ENCODE peak calls at places on chromosome 9, in eight cellular contexts. I is neuronal stem cell; B is transverse colon; Y is CD8-positive, alpha-beta memory T cell; C is fibroblast of lung; Z is psoas muscle; M is Caco-2; H is right lobe of liver. J is an unnamed sample.

GRCh38 chr9:135132008-135132407 is 44.5 kb downstream of the OLFM1 start:
- DNase-seq in Y (no peak), M (no peak), Z (no peak), C (no peak), H (no peak), I (no peak), B (no peak), J (no peak)

GRCh38 chr9:87115790-87116189 is 168.5 kb upstream of the GAS1 start:
- DNase-seq in C (peak; percentile 59), M (no peak), H (no peak), Z (no peak), I (no peak), B (no peak), Y (no peak), J (no peak)

GRCh38 chr9:98523231-98523901 is 185.4 kb downstream of the GABBR2 start:
- DNase-seq in M (no peak), H (no peak), I (no peak), C (peak; percentile 45), Z (no peak), Y (no peak), B (no peak), J (no peak)

GRCh38 chr9:135589596-135590485 is 28.3 kb downstream of the PAEP start:
- DNase-seq in C (no peak), Y (no peak), H (peak; percentile 25), Z (no peak), I (no peak), M (no peak), B (no peak), J (peak; percentile 34)

GRCh38 chr9:112233769-112234168 is 58.7 kb upstream of the SUSD1 start:
- DNase-seq in Y (no peak), C (peak; percentile 68), M (no peak), H (no peak), Z (peak; percentile 16), I (no peak), B (no peak), J (no peak)

GRCh38 chr9:123615381-123615780 is 259.4 kb downstream of the CRB2 start:
- DNase-seq in B (no peak), I (no peak), M (no peak), H (no peak), Y (no peak), Z (no peak), C (no peak), J (no peak)

GRCh38 chr9:8857330-8858249 is 1058.0 kb upstream of the DMAC1 start:
- DNase-seq in H (peak; percentile 72), Y (no peak), I (peak; percentile 69), Z (peak; percentile 63), C (peak; percentile 60), M (peak; percentile 40), B (peak; percentile 65), J (no peak)

GRCh38 chr9:35689351-35689600 is 449 bp downstream of the TPM2 start:
- DNase-seq in M (no peak), Z (no peak), Y (no peak), C (no peak), H (no peak), B (no peak), I (no peak), J (no peak)

GRCh38 chr9:110029422-110029814 is 178.5 kb downstream of the C9orf152 start:
- DNase-seq in I (no peak), Z (no peak), C (peak; percentile 90), H (peak; percentile 84), Y (no peak), M (peak; percentile 71), B (no peak), J (peak; percentile 66)

GRCh38 chr9:96327694-96328352 is 25.8 kb upstream of the HSD17B3 start:
- DNase-seq in H (no peak), B (peak; percentile 27), Y (peak; percentile 46), C (peak; percentile 72), I (peak; percentile 38), Z (no peak), M (peak; percentile 52), J (no peak)

GRCh38 chr9:110575952-110576351 is 3.6 kb downstream of the SVEP1 start:
- DNase-seq in H (no peak), B (no peak), Z (no peak), I (no peak), Y (no peak), M (no peak), C (no peak), J (no peak)

GRCh38 chr9:115058684-115059315 is 59.2 kb downstream of the TNC start:
- DNase-seq in C (peak; percentile 81), B (no peak), M (no peak), H (no peak), Y (no peak), Z (no peak), I (no peak), J (no peak)

GRCh38 chr9:86352440-86353106 is 1.6 kb downstream of the TUT7 start:
- DNase-seq in B (no peak), C (peak; percentile 36), Y (peak; percentile 30), M (no peak), I (no peak), Z (no peak), H (no peak), J (no peak)

GRCh38 chr9:97525451-97525850 is 24.0 kb downstream of the TMOD1 start:
- DNase-seq in Y (no peak), Z (no peak), C (no peak), M (no peak), I (no peak), B (no peak), H (no peak), J (no peak)

GRCh38 chr9:134595014-134595413 is 46.6 kb upstream of the COL5A1 start:
- DNase-seq in I (no peak), B (no peak), H (peak; percentile 28), M (no peak), C (no peak), Y (no peak), Z (no peak), J (peak; percentile 43)

GRCh38 chr9:68844623-68845612 is 139.9 kb downstream of the PIP5K1B start:
- DNase-seq in B (peak; percentile 51), Y (no peak), I (no peak), Z (peak; percentile 22), H (peak; percentile 52), C (peak; percentile 21), M (peak; percentile 25), J (peak; percentile 73)

GRCh38 chr9:91421987-91422765 is 1.5 kb downstream of the NFIL3 start:
- DNase-seq in Y (no peak), B (peak; percentile 23), C (no peak), I (peak; percentile 6), Z (no peak), H (peak; percentile 59), M (no peak), J (no peak)
- H3K4me1 ChIP-seq in Y (peaks cover 38% of the 10 kb centered on the region), B (peaks cover 46% of the 10 kb centered on the region), C (peaks cover 12% of the 10 kb centered on the region), I (peaks cover 7% of the 10 kb centered on the region), Z (peaks cover 32% of the 10 kb centered on the region), H (no peaks in the 10 kb centered on the region), M (peaks cover 11% of the 10 kb centered on the region), J (peaks cover 54% of the 10 kb centered on the region)

GRCh38 chr9:93948456-93949072 is 6.6 kb downstream of the BARX1 start:
- DNase-seq in H (no peak), M (no peak), C (no peak), Y (no peak), I (no peak), B (no peak), Z (no peak), J (no peak)

GRCh38 chr9:93950619-93951601 is 4.2 kb downstream of the BARX1 start:
- DNase-seq in H (peak; percentile 62), I (no peak), C (peak; percentile 12), Z (no peak), M (no peak), B (peak; percentile 36), Y (no peak), J (no peak)

GRCh38 chr9:93949073-93949693 is 6.0 kb downstream of the BARX1 start:
- DNase-seq in H (no peak), C (no peak), Z (no peak), M (no peak), I (no peak), Y (no peak), B (no peak), J (no peak)

GRCh38 chr9:93951655-93952118 is 3.5 kb downstream of the BARX1 start:
- DNase-seq in C (no peak), B (no peak), Y (no peak), M (no peak), Z (no peak), I (no peak), H (no peak), J (no peak)

GRCh38 chr9:93949694-93950449 is 5.3 kb downstream of the BARX1 start:
- DNase-seq in Z (no peak), I (no peak), C (no peak), H (no peak), B (no peak), Y (no peak), M (no peak), J (no peak)
- H3K4me3 ChIP-seq in Z (no peak overlapping the region), I (no peak overlapping the region), C (no peak overlapping the region), H (no peak overlapping the region), B (no peak overlapping the region), Y (no peak overlapping the region), M (no peak overlapping the region), J (no peak overlapping the region)

GRCh38 chr9:113616716-113617496 is 153.4 kb downstream of the RGS3 start:
- DNase-seq in Y (no peak), B (no peak), Z (no peak), M (no peak), C (no peak), I (no peak), H (no peak), J (no peak)

GRCh38 chr9:113616116-113616515 is 152.6 kb downstream of the RGS3 start:
- DNase-seq in Y (no peak), Z (no peak), M (no peak), C (no peak), I (no peak), H (no peak), B (no peak), J (no peak)

GRCh38 chr9:113620016-113620376 is 156.5 kb downstream of the RGS3 start:
- DNase-seq in C (no peak), H (peak; percentile 35), I (no peak), B (no peak), M (no peak), Y (no peak), Z (no peak), J (no peak)

GRCh38 chr9:113619156-113619861 is 155.8 kb downstream of the RGS3 start:
- DNase-seq in Y (no peak), C (no peak), Z (no peak), M (no peak), B (no peak), H (peak; percentile 61), I (no peak), J (peak; percentile 51)

GRCh38 chr9:113617550-113617949 is 154.0 kb downstream of the RGS3 start:
- DNase-seq in I (no peak), Y (no peak), B (no peak), M (no peak), Z (no peak), C (no peak), H (no peak), J (no peak)
- H3K4me1 ChIP-seq in I (peaks cover 26% of the 10 kb centered on the region), Y (no peaks in the 10 kb centered on the region), B (peaks cover 9% of the 10 kb centered on the region), M (peaks cover 31% of the 10 kb centered on the region), Z (peaks cover 30% of the 10 kb centered on the region), C (peaks cover 43% of the 10 kb centered on the region), H (no peaks in the 10 kb centered on the region), J (peaks cover 74% of the 10 kb centered on the region)

DNA sequence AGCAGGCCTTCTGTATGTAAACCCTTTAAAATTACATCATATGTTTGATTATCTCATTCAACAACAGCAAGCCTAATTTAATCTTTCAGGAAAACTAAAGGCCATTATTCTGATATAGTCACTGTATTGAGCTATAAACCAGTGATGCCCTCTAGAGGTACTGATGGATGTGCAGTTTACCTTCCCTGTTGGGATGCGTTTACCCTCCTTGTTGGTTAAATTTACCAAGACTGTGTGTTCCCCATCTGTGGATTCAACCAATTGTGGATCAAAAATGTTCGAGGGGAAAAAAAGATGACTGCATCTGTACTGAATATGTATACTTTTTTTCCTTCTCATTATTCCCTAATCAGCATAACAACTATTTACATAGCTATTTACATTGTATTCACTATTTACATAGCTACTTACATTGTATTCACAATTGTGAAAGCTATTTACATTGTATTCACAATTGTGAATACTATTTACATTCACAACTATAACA is 3.7 kb upstream of the BAAT start:
- DNase-seq in M (no peak), Z (no peak), B (no peak), H (no peak), I (no peak), Y (no peak), C (no peak), J (no peak)
- H3K4me3 ChIP-seq in M (no peak overlapping the region), Z (no peak overlapping the region), B (no peak overlapping the region), H (no peak overlapping the region), I (no peak overlapping the region), Y (no peak overlapping the region), C (no peak overlapping the region), J (no peak overlapping the region)